ENCODE peak calls at places on chromosomes 1 and 21, in seven cellular contexts. W is SK-N-SH, A is HCT116, D is H1, G is K562, Q is HepG2, Y is GM12878. O is an unnamed sample.

GRCh38 chr1:205319081-205320018 is 2.2 kb downstream of the NUAK2 start:
- DNase-seq in W (no peak), A (no peak), D (no peak), G (no peak), Q (peak), Y (no peak), O (no peak)

GRCh38 chr1:87093286-87093685 is 178.9 kb downstream of the HS2ST1 start:
- DNase-seq in W (no peak), A (no peak), D (no peak), G (no peak), Q (no peak), Y (no peak), O (no peak)

GRCh38 chr21:42149656-42150457 is 69.1 kb upstream of the ABCG1 start:
- DNase-seq in W (peak), A (no peak), D (no peak), G (no peak), Q (no peak), Y (no peak), O (no peak)

GRCh38 chr21:31132574-31133242 is 94.4 kb upstream of the KRTAP19-8 start:
- DNase-seq in W (no peak), A (no peak), D (no peak), G (no peak), Q (no peak), Y (peak), O (no peak)

GRCh38 chr21:45768741-45769049 is 125.2 kb downstream of the PCBP3 start:
- DNase-seq in W (peak), A (no peak), D (no peak), G (no peak), Q (no peak), Y (no peak), O (peak)

GRCh38 chr1:155272466-155273133 is 704 bp downstream of the CLK2 start:
- DNase-seq in W (peak), A (no peak), D (no peak), G (peak), Q (peak), Y (no peak), O (no peak)

GRCh38 chr1:42325014-42325402 is 10.0 kb downstream of the FOXJ3 start:
- DNase-seq in W (no peak), A (no peak), D (no peak), G (no peak), Q (peak), Y (no peak), O (no peak)

GRCh38 chr1:59163268-59164092 is 133.4 kb upstream of the FGGY start:
- DNase-seq in W (no peak), A (no peak), D (no peak), G (no peak), Q (no peak), Y (no peak), O (no peak)

GRCh38 chr1:158179301-158180041 is 1.2 kb upstream of the CD1D start:
- DNase-seq in W (no peak), A (no peak), D (no peak), G (no peak), Q (no peak), Y (no peak), O (no peak)

GRCh38 chr21:44681861-44682579 is at the start of gene KRTAP12-1:
- DNase-seq in W (no peak), A (no peak), D (no peak), G (no peak), Q (no peak), Y (no peak), O (no peak)

GRCh38 chr1:225881081-225882007 is 836 bp downstream of the TMEM63A start:
- DNase-seq in W (peak), A (no peak), D (no peak), G (peak), Q (peak), Y (no peak), O (no peak)

GRCh38 chr1:46174448-46175231 is at the start of gene TSPAN1:
- DNase-seq in W (no peak), A (no peak), D (no peak), G (no peak), Q (no peak), Y (no peak), O (no peak)

GRCh38 chr1:9688599-9688998 is 37.1 kb downstream of the PIK3CD start:
- DNase-seq in W (no peak), A (no peak), D (no peak), G (no peak), Q (no peak), Y (no peak), O (no peak)

GRCh38 chr1:9687120-9687875 is 35.8 kb downstream of the PIK3CD start:
- DNase-seq in W (peak), A (no peak), D (peak), G (peak), Q (peak), Y (no peak), O (no peak)

GRCh38 chr1:9689011-9689706 is 37.6 kb downstream of the PIK3CD start:
- DNase-seq in W (peak), A (peak), D (peak), G (peak), Q (peak), Y (no peak), O (no peak)

GRCh38 chr1:9689971-9690381 is 38.4 kb downstream of the PIK3CD start:
- DNase-seq in W (peak), A (no peak), D (peak), G (peak), Q (no peak), Y (no peak), O (no peak)

GRCh38 chr1:9687876-9688582 is 36.5 kb downstream of the PIK3CD start:
- DNase-seq in W (peak), A (no peak), D (peak), G (peak), Q (no peak), Y (no peak), O (no peak)
- TF ChIP-seq SIN3A in W (no peak), A (no peak), D (no peak), G (no peak), Q (no peak), Y (no peak), O (no peak)

DNA sequence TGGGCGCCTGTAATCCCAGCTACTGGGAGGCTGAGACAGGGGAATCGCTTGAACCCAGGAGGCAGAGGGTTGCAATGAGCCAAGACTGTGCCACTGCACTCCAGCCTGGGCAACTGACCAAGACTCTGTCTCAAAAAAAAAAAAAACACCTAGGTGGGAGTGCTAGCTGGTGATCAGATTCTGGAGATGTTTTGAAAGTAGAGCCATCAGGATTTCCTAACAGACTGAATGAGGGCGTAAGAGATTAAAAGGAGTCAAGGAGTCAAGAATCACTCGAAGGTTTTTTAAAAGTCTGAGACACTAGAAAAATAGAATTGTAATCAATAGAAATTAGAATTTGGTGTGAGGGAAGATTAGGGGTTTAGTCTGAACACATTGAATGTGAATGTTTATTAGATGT is 73.8 kb downstream of the HSF2BP start:
- DNase-seq in W (no peak), A (no peak), D (no peak), G (no peak), Q (no peak), Y (no peak), O (no peak)
- H3K27ac ChIP-seq in W (peak), A (no peak), D (no peak), G (no peak), Q (peak), Y (no peak), O (peak)

GRCh38 chr1:214854126-214854875 is 228.2 kb upstream of the KCNK2 start:
- DNase-seq in W (no peak), A (no peak), D (no peak), G (no peak), Q (no peak), Y (no peak), O (no peak)

GRCh38 chr1:214861615-214862014 is 220.9 kb upstream of the KCNK2 start:
- DNase-seq in W (no peak), A (no peak), D (no peak), G (no peak), Q (no peak), Y (no peak), O (no peak)

GRCh38 chr1:214853340-214853739 is 229.2 kb upstream of the KCNK2 start:
- DNase-seq in W (no peak), A (no peak), D (no peak), G (no peak), Q (no peak), Y (no peak), O (no peak)

GRCh38 chr1:214859647-214860046 is 222.9 kb upstream of the KCNK2 start:
- DNase-seq in W (peak), A (no peak), D (no peak), G (no peak), Q (no peak), Y (no peak), O (no peak)

GRCh38 chr1:214857716-214858115 is 224.8 kb upstream of the KCNK2 start:
- DNase-seq in W (no peak), A (no peak), D (no peak), G (no peak), Q (no peak), Y (no peak), O (no peak)
- TF ChIP-seq SIN3A in W (no peak), A (no peak), D (no peak), G (no peak), Q (no peak), Y (no peak), O (no peak)

GRCh38 chr1:218464871-218465270 is 119.7 kb downstream of the TGFB2 start:
- DNase-seq in W (no peak), A (no peak), D (no peak), G (no peak), Q (no peak), Y (no peak), O (no peak)

GRCh38 chr1:218461351-218461750 is 116.2 kb downstream of the TGFB2 start:
- DNase-seq in W (no peak), A (no peak), D (no peak), G (no peak), Q (no peak), Y (no peak), O (no peak)

GRCh38 chr1:218462591-218462990 is 117.5 kb downstream of the TGFB2 start:
- DNase-seq in W (no peak), A (no peak), D (no peak), G (no peak), Q (no peak), Y (no peak), O (no peak)

GRCh38 chr1:218462116-218462515 is 117.0 kb downstream of the TGFB2 start:
- DNase-seq in W (no peak), A (no peak), D (no peak), G (no peak), Q (no peak), Y (no peak), O (no peak)

DNA sequence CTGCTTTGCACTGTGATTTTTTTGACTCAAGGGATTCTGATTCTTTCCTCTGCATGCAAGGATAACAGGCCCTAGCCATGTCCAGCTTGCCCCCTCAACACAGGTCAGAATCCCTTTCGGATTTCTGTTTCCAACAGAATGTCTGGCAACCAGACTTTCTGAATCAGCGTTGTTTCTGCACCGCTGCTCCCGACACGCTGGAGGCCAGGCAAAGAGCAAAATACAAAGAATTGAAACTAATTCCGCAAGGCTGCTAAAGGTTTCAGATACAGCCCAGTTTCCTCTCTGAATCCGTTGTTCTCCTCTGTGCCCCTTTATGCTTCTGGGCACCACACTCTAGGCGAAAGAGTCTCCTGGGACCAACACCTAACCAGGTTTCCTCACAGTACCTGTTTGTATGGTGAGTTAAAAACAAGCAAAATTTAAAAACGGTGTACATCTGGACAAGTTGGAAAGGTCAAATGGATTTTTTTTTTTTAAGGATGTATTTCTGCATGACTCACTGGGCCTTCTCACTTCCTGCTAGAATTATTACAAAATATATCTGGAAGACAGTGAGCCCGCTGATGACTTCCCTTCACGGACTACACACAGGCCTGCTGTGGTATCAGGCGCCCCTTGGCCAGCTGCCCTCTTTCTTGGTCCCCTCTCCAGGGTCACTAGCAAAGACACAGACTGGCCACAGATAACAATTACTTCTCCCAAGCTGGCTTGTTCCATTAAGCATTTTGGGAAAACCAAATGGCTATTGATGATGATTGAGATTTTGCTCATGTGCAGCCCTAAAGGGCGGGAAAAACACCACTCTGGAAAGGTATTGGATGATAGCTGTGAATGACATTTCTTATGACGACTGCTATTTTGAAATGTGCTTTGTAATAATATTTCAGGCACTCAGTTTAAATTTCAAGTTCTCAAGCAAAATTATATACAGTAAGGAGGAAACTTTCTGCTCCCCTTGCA is 118.3 kb downstream of the TGFB2 start:
- DNase-seq in W (peak), A (no peak), D (no peak), G (no peak), Q (no peak), Y (no peak), O (no peak)
- H3K27ac ChIP-seq in W (peak), A (peak), D (no peak), G (no peak), Q (no peak), Y (no peak), O (peak)

DNA sequence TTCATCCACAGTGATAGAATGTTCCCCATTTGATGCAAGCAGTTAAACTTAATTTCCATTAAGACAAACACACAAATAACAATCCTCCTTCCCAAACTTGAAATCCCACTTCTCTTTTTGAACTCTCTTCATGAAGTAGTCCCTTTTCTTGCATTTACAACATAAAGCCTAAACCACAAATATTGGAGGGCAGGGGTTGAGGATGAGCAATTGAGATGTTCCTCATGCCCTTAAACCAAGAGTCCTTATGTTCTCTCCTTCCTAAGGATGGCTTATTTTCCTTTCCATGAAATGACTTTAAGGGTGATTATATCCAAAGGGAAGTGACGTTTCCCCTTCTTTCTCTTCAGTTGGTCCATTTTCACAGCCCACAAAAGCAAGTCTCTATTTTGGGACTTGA is 228.8 kb downstream of the DISC1 start:
- DNase-seq in W (no peak), A (no peak), D (no peak), G (no peak), Q (no peak), Y (no peak), O (no peak)
- TF ChIP-seq SIN3A in W (no peak), A (no peak), D (no peak), G (no peak), Q (no peak), Y (no peak), O (no peak)

DNA sequence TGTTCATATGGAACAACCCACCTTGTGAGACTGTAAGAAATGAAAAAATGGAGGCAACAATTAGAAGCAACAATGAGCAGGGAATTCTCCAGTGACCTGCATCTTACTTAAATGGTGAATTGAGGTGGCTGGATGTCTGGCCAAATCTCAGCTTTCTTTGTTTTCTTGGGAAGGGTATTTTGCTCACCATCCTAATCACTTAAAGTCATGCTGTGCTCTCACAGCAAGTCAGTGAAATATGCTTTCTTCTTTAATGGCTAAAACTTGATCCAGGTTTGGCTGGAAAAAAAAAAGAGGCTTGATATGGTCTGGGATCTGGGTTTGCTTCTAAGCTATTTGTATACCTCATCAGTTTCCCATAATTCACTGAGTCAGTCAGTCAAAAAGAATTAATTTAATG is 124.8 kb downstream of the ESRRG start:
- DNase-seq in W (no peak), A (no peak), D (no peak), G (no peak), Q (no peak), Y (no peak), O (no peak)
- H3K27ac ChIP-seq in W (peak), A (no peak), D (no peak), G (no peak), Q (no peak), Y (no peak), O (no peak)

GRCh38 chr1:149848811-149849210 is 50.6 kb upstream of the BOLA1 start:
- DNase-seq in W (no peak), A (no peak), D (no peak), G (no peak), Q (peak), Y (no peak), O (no peak)

GRCh38 chr1:149848340-149848771 is 51.0 kb upstream of the BOLA1 start:
- DNase-seq in W (no peak), A (no peak), D (no peak), G (no peak), Q (peak), Y (no peak), O (no peak)

GRCh38 chr1:149845416-149845815 is 54.0 kb upstream of the BOLA1 start:
- DNase-seq in W (no peak), A (no peak), D (no peak), G (no peak), Q (no peak), Y (no peak), O (no peak)

GRCh38 chr1:149846042-149846441 is 53.3 kb upstream of the BOLA1 start:
- DNase-seq in W (no peak), A (no peak), D (no peak), G (no peak), Q (no peak), Y (no peak), O (no peak)

DNA sequence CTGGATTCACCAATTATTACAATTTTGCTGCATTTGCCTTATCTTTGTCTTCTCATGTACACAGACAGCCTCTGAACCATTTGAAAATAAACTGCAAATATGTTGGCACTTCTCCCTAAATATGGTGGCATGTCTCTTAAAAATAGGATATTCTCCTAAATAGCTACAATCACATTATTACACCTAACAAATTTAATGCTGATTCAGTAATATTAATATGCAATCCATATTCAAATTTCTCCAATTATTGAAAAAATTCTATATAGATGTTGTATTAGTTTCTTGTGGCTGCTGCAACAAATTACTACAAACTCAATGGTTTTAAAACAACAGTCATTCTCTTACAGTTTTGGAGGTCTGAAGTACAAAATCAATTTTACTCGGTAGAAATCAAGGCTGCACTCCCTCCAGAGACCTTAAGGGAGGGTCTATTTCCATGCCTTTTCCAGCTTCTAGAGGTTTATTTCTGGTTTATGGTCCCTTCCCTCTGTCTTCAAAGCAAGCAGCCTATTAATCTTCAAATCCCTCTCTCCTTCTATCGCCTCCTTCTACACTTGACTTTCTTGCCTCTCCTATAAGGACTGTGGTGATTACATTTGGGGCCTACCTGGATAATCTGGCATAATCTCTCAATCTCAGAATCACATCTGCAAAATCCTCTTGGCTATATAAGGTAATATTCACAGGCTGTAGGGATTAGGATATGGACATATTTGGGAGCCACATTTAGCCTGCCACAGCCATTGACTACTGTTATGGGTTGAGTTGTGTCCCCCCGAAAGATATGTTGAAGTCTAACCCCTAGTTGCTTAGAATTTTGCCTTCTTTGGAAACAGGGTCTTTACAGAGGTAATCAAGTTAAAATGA is 52.5 kb upstream of the BOLA1 start:
- DNase-seq in W (no peak), A (no peak), D (no peak), G (no peak), Q (no peak), Y (no peak), O (no peak)
- TF ChIP-seq SIN3A in W (no peak), A (no peak), D (no peak), G (no peak), Q (no peak), Y (no peak), O (no peak)